ENCODE peak calls at places on chromosomes 13 and 19, in five cellular contexts. D is astrocyte, H is HCT116, R is A549, F is hepatocyte. X is an unnamed sample. For H3K9me3, the result is how much of the 10 kb centered on the place peaks cover.

GRCh38 chr19:1847684-1848398 is 442 bp downstream of the REXO1 start:
- DNase-seq in D (no peak), H (no peak), R (no peak), F (peak), X (peak)

GRCh38 chr19:532578-533484 is 1.3 kb downstream of the CDC34 start:
- DNase-seq in D (peak), H (peak), R (peak), F (peak), X (peak)

GRCh38 chr13:49669735-49670309 is 21.5 kb downstream of the EBPL start:
- DNase-seq in D (peak), H (peak), R (peak), F (peak), X (peak)

GRCh38 chr19:56637976-56638555 is 4.9 kb upstream of the SMIM17 start:
- DNase-seq in D (peak), H (no peak), R (peak), F (peak), X (peak)

GRCh38 chr13:105732946-105733529 is 802.4 kb downstream of the EFNB2 start:
- DNase-seq in D (no peak), H (no peak), R (no peak), F (no peak), X (no peak)

GRCh38 chr19:48510421-48511268 is 990 bp downstream of the LMTK3 start:
- DNase-seq in D (peak), H (no peak), R (peak), F (peak), X (no peak)

GRCh38 chr13:113179374-113180230 is 21.2 kb downstream of the PROZ start:
- DNase-seq in D (peak), H (no peak), R (no peak), F (no peak), X (no peak)

GRCh38 chr13:91357613-91358383 is 10.3 kb downstream of the MIR17HG start:
- DNase-seq in D (no peak), H (no peak), R (no peak), F (no peak), X (no peak)

GRCh38 chr19:1063030-1063908 is 3.7 kb upstream of the ARHGAP45 start:
- DNase-seq in D (no peak), H (peak), R (peak), F (no peak), X (no peak)

GRCh38 chr19:12649941-12650340 is 16.6 kb downstream of the MAN2B1 start:
- DNase-seq in D (no peak), H (no peak), R (no peak), F (no peak), X (no peak)

GRCh38 chr13:97298816-97299215 is 76.7 kb downstream of the MBNL2 start:
- DNase-seq in D (no peak), H (no peak), R (no peak), F (no peak), X (no peak)

GRCh38 chr19:44741258-44741731 is 7.2 kb upstream of the BCL3 start:
- DNase-seq in D (no peak), H (peak), R (peak), F (no peak), X (peak)

GRCh38 chr19:32201661-32202060 is 143.7 kb upstream of the ZNF507 start:
- DNase-seq in D (no peak), H (no peak), R (no peak), F (no peak), X (no peak)

GRCh38 chr13:106917673-106918652 is 350.0 kb upstream of the ARGLU1 start:
- DNase-seq in D (peak), H (peak), R (peak), F (peak), X (peak)

GRCh38 chr13:51317262-51317661 is 22.2 kb upstream of the SERPINE3 start:
- DNase-seq in D (peak), H (no peak), R (peak), F (no peak), X (peak)

GRCh38 chr19:45958763-45959516 is 14.7 kb downstream of the NOVA2 start:
- DNase-seq in D (peak), H (no peak), R (no peak), F (no peak), X (no peak)

GRCh38 chr19:49361438-49362047 is 673 bp downstream of the TEAD2 start:
- DNase-seq in D (peak), H (peak), R (peak), F (peak), X (peak)

GRCh38 chr13:31765441-31765840 is 26.1 kb downstream of the RXFP2 start:
- DNase-seq in D (peak), H (no peak), R (no peak), F (no peak), X (peak)

GRCh38 chr19:53520163-53520546 is 17.8 kb upstream of the ZNF331 start:
- DNase-seq in D (no peak), H (no peak), R (no peak), F (no peak), X (no peak)

GRCh38 chr13:108326318-108326717 is 56.8 kb downstream of the TNFSF13B start:
- DNase-seq in D (no peak), H (no peak), R (no peak), F (peak), X (no peak)

GRCh38 chr19:42323852-42324654 is 1.4 kb upstream of the MEGF8 start:
- DNase-seq in D (no peak), H (no peak), R (no peak), F (no peak), X (no peak)

GRCh38 chr13:20911037-20911436 is 8.5 kb upstream of the XPO4 start:
- DNase-seq in D (no peak), H (no peak), R (no peak), F (no peak), X (no peak)

GRCh38 chr13:52348983-52349780 is 56.8 kb downstream of the THSD1 start:
- DNase-seq in D (peak), H (peak), R (peak), F (peak), X (peak)

GRCh38 chr13:51557875-51558604 is 26.2 kb upstream of the WDFY2 start:
- DNase-seq in D (peak), H (no peak), R (peak), F (no peak), X (peak)

GRCh38 chr19:40358773-40359172 is 10.3 kb downstream of the PLD3 start:
- DNase-seq in D (no peak), H (no peak), R (no peak), F (no peak), X (no peak)

GRCh38 chr19:51195616-51196015 is 29.3 kb upstream of the CD33 start:
- DNase-seq in D (no peak), H (no peak), R (no peak), F (no peak), X (no peak)

GRCh38 chr13:76828316-76828741 is 57.9 kb downstream of the KCTD12 start:
- DNase-seq in D (no peak), H (no peak), R (no peak), F (no peak), X (peak)

GRCh38 chr13:106911602-106912001 is 343.7 kb upstream of the ARGLU1 start:
- DNase-seq in D (no peak), H (no peak), R (no peak), F (peak), X (no peak)

GRCh38 chr19:42143341-42144234 is 11.3 kb upstream of the POU2F2 start:
- DNase-seq in D (no peak), H (no peak), R (peak), F (peak), X (peak)

GRCh38 chr13:44422755-44423643 is 49.4 kb downstream of the SERP2 start:
- DNase-seq in D (no peak), H (no peak), R (no peak), F (no peak), X (no peak)

GRCh38 chr19:53868892-53869804 is 1.5 kb downstream of the MYADM start:
- DNase-seq in D (peak), H (peak), R (peak), F (peak), X (peak)

GRCh38 chr13:79435549-79435948 is 29.5 kb upstream of the RBM26 start:
- DNase-seq in D (peak), H (no peak), R (peak), F (no peak), X (peak)

GRCh38 chr13:43305416-43305815 is 282.0 kb downstream of the DNAJC15 start:
- DNase-seq in D (peak), H (no peak), R (no peak), F (no peak), X (no peak)

GRCh38 chr19:7781157-7781556 is 18.1 kb downstream of the CLEC4M start:
- DNase-seq in D (no peak), H (no peak), R (peak), F (no peak), X (no peak)

GRCh38 chr13:32314968-32315254 is 252 bp downstream of the ZAR1L start:
- DNase-seq in D (peak), H (peak), R (peak), F (peak), X (peak)

GRCh38 chr19:6774821-6775707 is 2.6 kb downstream of the VAV1 start:
- DNase-seq in D (no peak), H (no peak), R (no peak), F (no peak), X (no peak)

GRCh38 chr13:94112227-94112626 is 367.3 kb downstream of the DCT start:
- DNase-seq in D (peak), H (no peak), R (peak), F (no peak), X (peak)

GRCh38 chr13:42883771-42884170 is 102.4 kb downstream of the FAM216B start:
- DNase-seq in D (peak), H (peak), R (peak), F (peak), X (peak)

GRCh38 chr13:101455863-101456262 is 3.4 kb downstream of the ITGBL1 start:
- DNase-seq in D (peak), H (no peak), R (peak), F (peak), X (peak)

DNA sequence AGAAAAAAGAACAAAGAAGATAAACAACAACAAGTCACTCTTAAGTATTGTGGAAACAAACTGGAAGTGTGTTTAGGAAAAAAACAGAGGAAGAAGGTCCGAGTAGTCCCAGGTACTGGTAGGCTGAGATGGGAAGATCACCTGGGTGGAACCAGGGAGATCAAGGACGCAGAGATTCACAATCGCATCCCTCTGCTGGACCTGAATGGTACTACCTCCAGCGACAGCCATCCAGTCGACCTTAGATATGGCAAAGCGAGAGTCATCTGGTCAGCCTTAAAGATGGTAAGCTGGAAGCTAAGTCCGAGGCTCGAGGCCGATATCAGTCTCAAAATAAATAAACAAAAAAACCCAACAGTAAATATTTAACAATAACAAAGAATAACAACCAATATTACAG is 44.9 kb upstream of the ZNF91 start:
- DNase-seq in D (no peak), H (no peak), R (peak), F (no peak), X (no peak)
- TF ChIP-seq CTCF in D (no peak), H (no peak), R (no peak), F (no peak), X (peak)

GRCh38 chr13:40798380-40798779 is 9.0 kb downstream of the SLC25A15 start:
- DNase-seq in D (no peak), H (no peak), R (no peak), F (no peak), X (no peak)
- H3K4me2 ChIP-seq in D (no peak), H (no peak), R (no peak), F (no peak), X (no peak)

GRCh38 chr19:9608912-9609311 is 12.1 kb downstream of the ZNF561 start:
- DNase-seq in D (no peak), H (no peak), R (no peak), F (no peak), X (no peak)

GRCh38 chr19:9615828-9616227 is 5.2 kb downstream of the ZNF561 start:
- DNase-seq in D (no peak), H (no peak), R (no peak), F (no peak), X (no peak)

GRCh38 chr19:9610484-9611113 is 10.4 kb downstream of the ZNF561 start:
- DNase-seq in D (no peak), H (no peak), R (peak), F (no peak), X (no peak)
- H3K9me3 ChIP-seq in D (half or more), H (under half), R (half or more), F (half or more), X (half or more)

DNA sequence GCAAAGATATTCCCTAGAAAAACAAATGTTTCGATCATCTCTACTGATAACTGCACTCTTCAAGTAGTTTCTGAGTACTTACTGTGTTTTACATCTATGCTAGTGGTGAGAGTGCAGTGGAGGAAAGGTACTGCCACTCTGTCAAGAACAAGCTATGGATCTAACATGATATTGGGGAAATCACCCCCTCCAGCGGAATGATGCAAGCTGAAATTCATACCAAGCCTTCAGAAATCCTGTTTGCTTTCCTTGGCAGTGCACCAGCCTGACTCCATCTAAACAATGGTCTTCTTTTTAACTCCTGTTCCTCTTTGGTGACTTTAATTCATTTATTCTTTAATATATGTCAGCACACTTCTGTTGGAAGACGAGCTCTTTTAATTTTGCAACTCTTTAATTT is 238.0 kb downstream of the PCDH9 start:
- DNase-seq in D (peak), H (no peak), R (peak), F (no peak), X (peak)
- TF ChIP-seq CTCF in D (no peak), H (no peak), R (no peak), F (no peak), X (peak)

GRCh38 chr19:14116525-14116917 is 1.0 kb downstream of the PRKACA start:
- DNase-seq in D (no peak), H (no peak), R (no peak), F (no peak), X (no peak)

GRCh38 chr19:14114439-14114838 is 3.1 kb downstream of the PRKACA start:
- DNase-seq in D (no peak), H (no peak), R (no peak), F (no peak), X (no peak)

GRCh38 chr19:14113762-14114414 is 3.7 kb downstream of the PRKACA start:
- DNase-seq in D (no peak), H (peak), R (peak), F (peak), X (no peak)

GRCh38 chr19:14115761-14116160 is 1.8 kb downstream of the PRKACA start:
- DNase-seq in D (no peak), H (no peak), R (no peak), F (no peak), X (no peak)

DNA sequence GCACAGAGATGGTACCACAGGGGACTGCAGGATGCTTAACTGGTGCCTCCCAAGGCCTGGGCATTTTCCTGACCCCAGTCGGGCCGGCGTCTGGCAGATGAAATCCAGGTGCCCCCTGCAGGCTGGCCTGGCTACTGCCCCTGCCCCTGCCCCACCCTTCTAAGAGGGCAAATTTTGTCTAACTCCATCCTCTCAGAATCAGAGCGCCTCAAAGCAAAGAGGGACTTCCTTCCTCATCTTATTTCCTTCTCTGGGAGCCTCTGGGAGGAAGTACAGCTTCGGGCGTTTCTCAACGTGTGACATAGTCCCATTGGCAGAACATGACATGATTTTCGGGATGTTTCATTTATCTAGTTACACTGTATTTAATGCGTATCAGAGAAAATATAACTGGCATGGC is 2.7 kb downstream of the PRKACA start:
- DNase-seq in D (no peak), H (no peak), R (peak), F (no peak), X (no peak)
- H3K4me2 ChIP-seq in D (no peak), H (peak), R (no peak), F (no peak), X (no peak)

GRCh38 chr19:16023558-16023915 is 52.8 kb upstream of the TPM4 start:
- DNase-seq in D (no peak), H (no peak), R (no peak), F (no peak), X (no peak)
- H3K9me3 ChIP-seq in D (under half), H (under half), R (under half), F (under half), X (under half)

X was measured in mammary epithelial cell.